ENCODE peak calls at places on chromosomes 4 and X, in five cellular contexts. One of them, this sample, is unnamed.

GRCh38 chr4:177369372-177369771 is 59.7 kb downstream of the NEIL3 start:
- DNase-seq in lower leg skin: no peak
- DNase-seq in thoracic aorta: no peak
- DNase-seq in endothelial cell of umbilical vein: no peak
- DNase-seq in mucosa of descending colon: no peak
- DNase-seq in this sample: no peak

GRCh38 chrX:10633722-10634121 is 13.3 kb upstream of the MID1 start:
- DNase-seq in mucosa of descending colon: no peak
- DNase-seq in lower leg skin: no peak
- DNase-seq in thoracic aorta: peak; percentile 21
- DNase-seq in endothelial cell of umbilical vein: peak; percentile 89
- DNase-seq in this sample: no peak

GRCh38 chrX:134646671-134647070 is 11.6 kb downstream of the PLAC1 start:
- DNase-seq in thoracic aorta: no peak
- DNase-seq in endothelial cell of umbilical vein: no peak
- DNase-seq in lower leg skin: no peak
- DNase-seq in mucosa of descending colon: no peak
- DNase-seq in this sample: no peak

GRCh38 chrX:53223068-53223693 is 1.8 kb downstream of the KDM5C start:
- DNase-seq in mucosa of descending colon: no peak
- DNase-seq in thoracic aorta: no peak
- DNase-seq in lower leg skin: no peak
- DNase-seq in endothelial cell of umbilical vein: no peak
- DNase-seq in this sample: no peak

GRCh38 chr4:126233483-126233882 is 918.7 kb downstream of the FAT4 start:
- DNase-seq in mucosa of descending colon: no peak
- DNase-seq in thoracic aorta: no peak
- DNase-seq in lower leg skin: no peak
- DNase-seq in endothelial cell of umbilical vein: no peak
- DNase-seq in this sample: no peak

GRCh38 chr4:128527356-128527755 is 239.7 kb upstream of the PGRMC2 start:
- DNase-seq in thoracic aorta: no peak
- DNase-seq in mucosa of descending colon: no peak
- DNase-seq in lower leg skin: no peak
- DNase-seq in endothelial cell of umbilical vein: no peak
- DNase-seq in this sample: no peak

GRCh38 chrX:84182521-84182920 is 5.5 kb downstream of the RPS6KA6 start:
- DNase-seq in lower leg skin: no peak
- DNase-seq in endothelial cell of umbilical vein: no peak
- DNase-seq in thoracic aorta: no peak
- DNase-seq in mucosa of descending colon: no peak
- DNase-seq in this sample: no peak

GRCh38 chrX:97858592-97858991 is 974.9 kb downstream of the RPA4 start:
- DNase-seq in mucosa of descending colon: no peak
- DNase-seq in lower leg skin: no peak
- DNase-seq in thoracic aorta: no peak
- DNase-seq in endothelial cell of umbilical vein: peak; percentile 56
- DNase-seq in this sample: no peak

GRCh38 chrX:155221351-155221750 is 5.1 kb downstream of the VBP1 start:
- DNase-seq in mucosa of descending colon: no peak
- DNase-seq in thoracic aorta: no peak
- DNase-seq in endothelial cell of umbilical vein: no peak
- DNase-seq in lower leg skin: no peak
- DNase-seq in this sample: no peak

GRCh38 chr4:73451978-73452747 is 16.1 kb downstream of the AFP start:
- DNase-seq in endothelial cell of umbilical vein: no peak
- DNase-seq in thoracic aorta: no peak
- DNase-seq in lower leg skin: no peak
- DNase-seq in mucosa of descending colon: no peak
- DNase-seq in this sample: no peak

GRCh38 chrX:29662759-29663503 is 552.4 kb upstream of the MAGEB2 start:
- DNase-seq in lower leg skin: no peak
- DNase-seq in mucosa of descending colon: no peak
- DNase-seq in endothelial cell of umbilical vein: peak; percentile 92
- DNase-seq in thoracic aorta: peak; percentile 3
- DNase-seq in this sample: no peak

GRCh38 chr4:3451956-3452355 is 10.2 kb downstream of the HGFAC start:
- DNase-seq in endothelial cell of umbilical vein: peak; percentile 34
- DNase-seq in thoracic aorta: no peak
- DNase-seq in mucosa of descending colon: no peak
- DNase-seq in lower leg skin: no peak
- DNase-seq in this sample: no peak

GRCh38 chr4:1187182-1187581 is 14.8 kb upstream of the SPON2 start:
- DNase-seq in endothelial cell of umbilical vein: no peak
- DNase-seq in lower leg skin: no peak
- DNase-seq in thoracic aorta: no peak
- DNase-seq in mucosa of descending colon: no peak
- DNase-seq in this sample: no peak

GRCh38 chr4:24932831-24933230 is 20.0 kb upstream of the CCDC149 start:
- DNase-seq in endothelial cell of umbilical vein: no peak
- DNase-seq in thoracic aorta: no peak
- DNase-seq in mucosa of descending colon: no peak
- DNase-seq in lower leg skin: no peak
- DNase-seq in this sample: no peak

GRCh38 chrX:150499240-150499639 is 69.2 kb upstream of the MTM1 start:
- DNase-seq in mucosa of descending colon: no peak
- DNase-seq in lower leg skin: no peak
- DNase-seq in endothelial cell of umbilical vein: no peak
- DNase-seq in thoracic aorta: no peak
- DNase-seq in this sample: no peak

GRCh38 chrX:2696698-2697215 is 5.7 kb downstream of the CD99 start:
- DNase-seq in mucosa of descending colon: no peak
- DNase-seq in lower leg skin: peak; percentile 68
- DNase-seq in endothelial cell of umbilical vein: peak; percentile 96
- DNase-seq in thoracic aorta: no peak
- DNase-seq in this sample: no peak

GRCh38 chr4:139875456-139875855 is 209.8 kb downstream of the MGST2 start:
- DNase-seq in mucosa of descending colon: no peak
- DNase-seq in endothelial cell of umbilical vein: no peak
- DNase-seq in thoracic aorta: no peak
- DNase-seq in lower leg skin: no peak
- DNase-seq in this sample: no peak

GRCh38 chrX:138886769-138887168 is 175.3 kb upstream of the FGF13 start:
- DNase-seq in thoracic aorta: no peak
- DNase-seq in mucosa of descending colon: no peak
- DNase-seq in lower leg skin: no peak
- DNase-seq in endothelial cell of umbilical vein: no peak
- DNase-seq in this sample: no peak

GRCh38 chrX:55452825-55453124 is 848 bp downstream of the MAGEH1 start:
- DNase-seq in thoracic aorta: no peak
- DNase-seq in mucosa of descending colon: no peak
- DNase-seq in lower leg skin: no peak
- DNase-seq in endothelial cell of umbilical vein: no peak
- DNase-seq in this sample: no peak

GRCh38 chr4:55321707-55322264 is 24.3 kb upstream of the SRD5A3 start:
- DNase-seq in endothelial cell of umbilical vein: peak; percentile 82
- DNase-seq in mucosa of descending colon: no peak
- DNase-seq in thoracic aorta: peak; percentile 51
- DNase-seq in lower leg skin: peak; percentile 88
- DNase-seq in this sample: no peak

GRCh38 chrX:24277405-24277804 is 36.5 kb downstream of the SUPT20HL2 start:
- DNase-seq in mucosa of descending colon: no peak
- DNase-seq in thoracic aorta: no peak
- DNase-seq in lower leg skin: peak; percentile 2
- DNase-seq in endothelial cell of umbilical vein: no peak
- DNase-seq in this sample: no peak

GRCh38 chrX:136752796-136753195 is 27.9 kb downstream of the ARHGEF6 start:
- DNase-seq in mucosa of descending colon: no peak
- DNase-seq in thoracic aorta: no peak
- DNase-seq in endothelial cell of umbilical vein: no peak
- DNase-seq in lower leg skin: no peak
- DNase-seq in this sample: no peak

GRCh38 chr4:175271010-175271630 is 353.0 kb downstream of the ADAM29 start:
- DNase-seq in thoracic aorta: no peak
- DNase-seq in mucosa of descending colon: no peak
- DNase-seq in lower leg skin: no peak
- DNase-seq in endothelial cell of umbilical vein: no peak
- DNase-seq in this sample: no peak

GRCh38 chrX:151393514-151393913 is 3.5 kb upstream of the VMA21 start:
- DNase-seq in endothelial cell of umbilical vein: no peak
- DNase-seq in lower leg skin: no peak
- DNase-seq in thoracic aorta: no peak
- DNase-seq in mucosa of descending colon: no peak
- DNase-seq in this sample: no peak

GRCh38 chr4:7330031-7330596 is 104.6 kb downstream of the PSAPL1 start:
- DNase-seq in endothelial cell of umbilical vein: no peak
- DNase-seq in lower leg skin: no peak
- DNase-seq in thoracic aorta: no peak
- DNase-seq in mucosa of descending colon: peak; percentile 18
- DNase-seq in this sample: no peak

GRCh38 chr4:122403860-122404259 is 25.0 kb downstream of the ADAD1 start:
- DNase-seq in thoracic aorta: no peak
- DNase-seq in lower leg skin: no peak
- DNase-seq in mucosa of descending colon: no peak
- DNase-seq in endothelial cell of umbilical vein: no peak
- DNase-seq in this sample: no peak

GRCh38 chr4:150010525-150011126 is 67.6 kb upstream of the DCLK2 start:
- DNase-seq in lower leg skin: no peak
- DNase-seq in mucosa of descending colon: no peak
- DNase-seq in endothelial cell of umbilical vein: peak; percentile 69
- DNase-seq in thoracic aorta: peak; percentile 5
- DNase-seq in this sample: no peak

GRCh38 chr4:147994491-147995385 is 262.9 kb downstream of the ARHGAP10 start:
- DNase-seq in mucosa of descending colon: no peak
- DNase-seq in lower leg skin: no peak
- DNase-seq in thoracic aorta: no peak
- DNase-seq in endothelial cell of umbilical vein: peak; percentile 75
- DNase-seq in this sample: no peak

GRCh38 chr4:182370491-182370890 is 127.3 kb downstream of the TENM3 start:
- DNase-seq in thoracic aorta: no peak
- DNase-seq in endothelial cell of umbilical vein: no peak
- DNase-seq in lower leg skin: no peak
- DNase-seq in mucosa of descending colon: no peak
- DNase-seq in this sample: no peak

GRCh38 chrX:2627272-2627867 is 63.7 kb upstream of the CD99 start:
- DNase-seq in endothelial cell of umbilical vein: peak; percentile 57
- DNase-seq in mucosa of descending colon: no peak
- DNase-seq in thoracic aorta: no peak
- DNase-seq in lower leg skin: no peak
- DNase-seq in this sample: no peak

GRCh38 chr4:1395941-1396805 is 10.1 kb downstream of the NKX1-1 start:
- DNase-seq in mucosa of descending colon: peak; percentile 26
- DNase-seq in thoracic aorta: no peak
- DNase-seq in endothelial cell of umbilical vein: no peak
- DNase-seq in lower leg skin: peak; percentile 66
- DNase-seq in this sample: no peak

GRCh38 chr4:54543088-54543795 is 114.5 kb upstream of the KIT start:
- DNase-seq in thoracic aorta: no peak
- DNase-seq in lower leg skin: no peak
- DNase-seq in mucosa of descending colon: no peak
- DNase-seq in endothelial cell of umbilical vein: no peak
- DNase-seq in this sample: no peak

GRCh38 chr4:7691992-7692391 is 247.7 kb downstream of the AFAP1 start:
- DNase-seq in endothelial cell of umbilical vein: no peak
- DNase-seq in lower leg skin: no peak
- DNase-seq in mucosa of descending colon: peak; percentile 31
- DNase-seq in thoracic aorta: no peak
- DNase-seq in this sample: no peak

GRCh38 chr4:186304816-186305520 is 39.0 kb downstream of the F11 start:
- DNase-seq in endothelial cell of umbilical vein: no peak
- DNase-seq in mucosa of descending colon: no peak
- DNase-seq in lower leg skin: peak; percentile 46
- DNase-seq in thoracic aorta: no peak
- DNase-seq in this sample: no peak

GRCh38 chr4:161680146-161680545 is 483.7 kb downstream of the FSTL5 start:
- DNase-seq in thoracic aorta: no peak
- DNase-seq in lower leg skin: no peak
- DNase-seq in mucosa of descending colon: no peak
- DNase-seq in endothelial cell of umbilical vein: peak; percentile 85
- DNase-seq in this sample: no peak

GRCh38 chr4:123856689-123857545 is 460.3 kb downstream of the SPRY1 start:
- DNase-seq in mucosa of descending colon: peak; percentile 33
- DNase-seq in endothelial cell of umbilical vein: peak; percentile 90
- DNase-seq in thoracic aorta: no peak
- DNase-seq in lower leg skin: no peak
- DNase-seq in this sample: no peak

GRCh38 chr4:110296892-110297291 is 98.5 kb upstream of the ELOVL6 start:
- DNase-seq in thoracic aorta: no peak
- DNase-seq in lower leg skin: no peak
- DNase-seq in endothelial cell of umbilical vein: no peak
- DNase-seq in mucosa of descending colon: no peak
- DNase-seq in this sample: no peak

GRCh38 chrX:40632199-40632598 is 9.0 kb downstream of the MPC1L start:
- DNase-seq in endothelial cell of umbilical vein: no peak
- DNase-seq in lower leg skin: no peak
- DNase-seq in thoracic aorta: no peak
- DNase-seq in mucosa of descending colon: no peak
- DNase-seq in this sample: no peak

GRCh38 chrX:100636321-100636991 is at the start of gene TSPAN6:
- DNase-seq in thoracic aorta: no peak
- DNase-seq in mucosa of descending colon: peak; percentile 74
- DNase-seq in lower leg skin: peak; percentile 93
- DNase-seq in endothelial cell of umbilical vein: peak; percentile 84
- DNase-seq in this sample: peak; percentile 93
- TF ChIP-seq CTCF in thoracic aorta: peak; percentile 35
- TF ChIP-seq CTCF in mucosa of descending colon: no peak
- TF ChIP-seq CTCF in lower leg skin: no peak
- TF ChIP-seq CTCF in endothelial cell of umbilical vein: peak; percentile 55
- TF ChIP-seq CTCF in this sample: peak; percentile 66

GRCh38 chrX:107542500-107542899 is 85.8 kb upstream of the PRPS1 start:
- DNase-seq in lower leg skin: no peak
- DNase-seq in mucosa of descending colon: no peak
- DNase-seq in endothelial cell of umbilical vein: peak; percentile 4
- DNase-seq in thoracic aorta: no peak
- DNase-seq in this sample: no peak
- TF ChIP-seq CTCF in lower leg skin: no peak
- TF ChIP-seq CTCF in mucosa of descending colon: no peak
- TF ChIP-seq CTCF in endothelial cell of umbilical vein: no peak
- TF ChIP-seq CTCF in thoracic aorta: no peak
- TF ChIP-seq CTCF in this sample: peak; percentile 12

GRCh38 chr4:41874873-41875272 is 60.4 kb upstream of the TMEM33 start:
- DNase-seq in lower leg skin: no peak
- DNase-seq in thoracic aorta: no peak
- DNase-seq in mucosa of descending colon: no peak
- DNase-seq in endothelial cell of umbilical vein: no peak
- DNase-seq in this sample: no peak
- TF ChIP-seq CTCF in lower leg skin: no peak
- TF ChIP-seq CTCF in thoracic aorta: no peak
- TF ChIP-seq CTCF in mucosa of descending colon: no peak
- TF ChIP-seq CTCF in endothelial cell of umbilical vein: no peak
- TF ChIP-seq CTCF in this sample: no peak

GRCh38 chr4:82779032-82779431 is 19.6 kb downstream of the SCD5 start:
- DNase-seq in lower leg skin: peak; percentile 21
- DNase-seq in thoracic aorta: no peak
- DNase-seq in mucosa of descending colon: no peak
- DNase-seq in endothelial cell of umbilical vein: no peak
- DNase-seq in this sample: no peak

GRCh38 chr4:82776925-82777542 is 21.6 kb downstream of the SCD5 start:
- DNase-seq in endothelial cell of umbilical vein: no peak
- DNase-seq in thoracic aorta: no peak
- DNase-seq in mucosa of descending colon: no peak
- DNase-seq in lower leg skin: peak; percentile 9
- DNase-seq in this sample: no peak

GRCh38 chr4:82775243-82775642 is 23.4 kb downstream of the SCD5 start:
- DNase-seq in lower leg skin: peak; percentile 58
- DNase-seq in mucosa of descending colon: no peak
- DNase-seq in endothelial cell of umbilical vein: no peak
- DNase-seq in thoracic aorta: no peak
- DNase-seq in this sample: no peak

GRCh38 chr4:82780398-82781231 is 18.0 kb downstream of the SCD5 start:
- DNase-seq in endothelial cell of umbilical vein: peak; percentile 87
- DNase-seq in lower leg skin: peak; percentile 91
- DNase-seq in mucosa of descending colon: peak; percentile 87
- DNase-seq in thoracic aorta: no peak
- DNase-seq in this sample: peak; percentile 88

GRCh38 chr4:82777857-82778525 is 20.6 kb downstream of the SCD5 start:
- DNase-seq in mucosa of descending colon: no peak
- DNase-seq in lower leg skin: peak; percentile 58
- DNase-seq in thoracic aorta: no peak
- DNase-seq in endothelial cell of umbilical vein: no peak
- DNase-seq in this sample: no peak
- TF ChIP-seq CTCF in mucosa of descending colon: no peak
- TF ChIP-seq CTCF in lower leg skin: no peak
- TF ChIP-seq CTCF in thoracic aorta: no peak
- TF ChIP-seq CTCF in endothelial cell of umbilical vein: no peak
- TF ChIP-seq CTCF in this sample: no peak